ENCODE peak calls at places on chromosome 18, in four cellular contexts. K, N, I and J are unnamed samples.

GRCh38 chr18:10065296-10065695 is 151.5 kb downstream of the VAPA start:
- DNase-seq in K (no peak), N (no peak), I (no peak), J (no peak)

GRCh38 chr18:22428672-22429071 is 11.0 kb upstream of the CTAGE1 start:
- DNase-seq in K (no peak), N (peak), I (peak), J (peak)

GRCh38 chr18:44320619-44321460 is 359.8 kb upstream of the SETBP1 start:
- DNase-seq in K (no peak), N (no peak), I (no peak), J (no peak)

GRCh38 chr18:49537232-49537876 is 24.5 kb upstream of the LIPG start:
- DNase-seq in K (no peak), N (no peak), I (no peak), J (no peak)

GRCh38 chr18:68733693-68734092 is 18.8 kb upstream of the TMX3 start:
- DNase-seq in K (no peak), N (peak), I (peak), J (no peak)

GRCh38 chr18:2994190-2994589 is 18.8 kb downstream of the LPIN2 start:
- DNase-seq in K (no peak), N (no peak), I (no peak), J (no peak)

GRCh38 chr18:29123706-29124530 is 947.0 kb upstream of the CDH2 start:
- DNase-seq in K (no peak), N (peak), I (no peak), J (peak)

GRCh38 chr18:63779386-63779785 is 4.2 kb downstream of the SERPINB7 start:
- DNase-seq in K (no peak), N (no peak), I (peak), J (peak)

GRCh38 chr18:13279181-13280065 is 60.9 kb downstream of the LDLRAD4 start:
- DNase-seq in K (no peak), N (no peak), I (no peak), J (no peak)

GRCh38 chr18:37716106-37716708 is 150.6 kb upstream of the CELF4 start:
- DNase-seq in K (no peak), N (no peak), I (no peak), J (no peak)

GRCh38 chr18:43692291-43692690 is 415.0 kb upstream of the SYT4 start:
- DNase-seq in K (no peak), N (peak), I (peak), J (no peak)

GRCh38 chr18:41096504-41096903 is 858.5 kb upstream of the PIK3C3 start:
- DNase-seq in K (no peak), N (peak), I (no peak), J (peak)

GRCh38 chr18:1408331-1408835 is 503.7 kb downstream of the ADCYAP1 start:
- DNase-seq in K (no peak), N (no peak), I (no peak), J (no peak)

GRCh38 chr18:76450912-76451421 is 44.1 kb downstream of the ZNF516 start:
- DNase-seq in K (peak), N (peak), I (peak), J (peak)

GRCh38 chr18:48635806-48636205 is 97.0 kb downstream of the CTIF start:
- DNase-seq in K (no peak), N (no peak), I (no peak), J (no peak)

GRCh38 chr18:44943201-44943881 is 262.7 kb downstream of the SETBP1 start:
- DNase-seq in K (peak), N (peak), I (peak), J (peak)

GRCh38 chr18:5144629-5145028 is 52.4 kb downstream of the AKAIN1 start:
- DNase-seq in K (no peak), N (peak), I (no peak), J (no peak)

GRCh38 chr18:27313678-27314077 is 128.6 kb upstream of the CHST9 start:
- DNase-seq in K (no peak), N (no peak), I (no peak), J (no peak)

GRCh38 chr18:43587538-43588153 is 310.4 kb upstream of the SYT4 start:
- DNase-seq in K (peak), N (peak), I (peak), J (peak)